ENCODE peak calls at places on chromosomes 12 and 14, in nine cellular contexts. L is ovary, N is lung, V is left ventricle myocardium inferior, H is heart right ventricle, M is psoas muscle, W is brain microvascular endothelial cell, E is AG10803, B is AG04449. Y is an unnamed sample.

GRCh38 chr12:6424848-6425247 is 19.9 kb upstream of the CD27 start:
- DNase-seq in M (no peak), E (no peak), H (no peak), L (no peak), N (no peak), W (no peak), V (no peak), B (no peak), Y (no peak)

GRCh38 chr12:84134797-84135366 is 777.7 kb downstream of the SLC6A15 start:
- DNase-seq in B (no peak), L (no peak), H (no peak), V (no peak), N (no peak), E (no peak), M (no peak), W (peak; percentile 20), Y (no peak)

GRCh38 chr12:120350576-120351350 is 18.2 kb downstream of the MSI1 start:
- DNase-seq in E (no peak), N (peak; percentile 67), W (no peak), B (no peak), H (no peak), M (no peak), V (no peak), L (no peak), Y (no peak)

GRCh38 chr12:24596768-24597388 is 352.0 kb downstream of the BCAT1 start:
- DNase-seq in W (no peak), M (no peak), V (no peak), N (no peak), B (no peak), H (no peak), E (peak; percentile 38), L (no peak), Y (no peak)

GRCh38 chr14:72615511-72616121 is 278.3 kb downstream of the DPF3 start:
- DNase-seq in W (no peak), B (no peak), V (no peak), M (no peak), L (no peak), N (no peak), H (no peak), E (peak; percentile 22), Y (no peak)

GRCh38 chr14:69049675-69050074 is 70.6 kb upstream of the ACTN1 start:
- DNase-seq in W (peak; percentile 73), B (peak; percentile 46), E (peak; percentile 78), L (no peak), H (no peak), N (no peak), M (no peak), V (no peak), Y (no peak)

GRCh38 chr12:64825143-64826011 is 930 bp downstream of the TBC1D30 start:
- DNase-seq in E (no peak), H (no peak), N (no peak), W (no peak), B (no peak), V (no peak), L (no peak), M (no peak), Y (no peak)

GRCh38 chr12:130117256-130117655 is 45.0 kb upstream of the FZD10 start:
- DNase-seq in M (no peak), L (no peak), N (no peak), V (no peak), W (no peak), B (no peak), H (no peak), E (no peak), Y (no peak)

GRCh38 chr12:95277139-95277538 is 59.5 kb downstream of the VEZT start:
- DNase-seq in N (no peak), W (peak; percentile 65), M (no peak), V (no peak), E (peak; percentile 84), B (peak; percentile 56), L (no peak), H (no peak), Y (no peak)

GRCh38 chr12:11855993-11856374 is 206.5 kb downstream of the ETV6 start:
- DNase-seq in L (no peak), B (no peak), H (no peak), N (no peak), V (no peak), W (no peak), M (no peak), E (no peak), Y (no peak)

GRCh38 chr14:76499399-76499798 is 123.5 kb downstream of the ESRRB start:
- DNase-seq in B (no peak), W (no peak), H (no peak), E (no peak), L (no peak), V (no peak), M (no peak), N (no peak), Y (no peak)

GRCh38 chr14:34051966-34052657 is 101.2 kb upstream of the EGLN3 start:
- DNase-seq in L (no peak), N (no peak), W (no peak), V (no peak), H (no peak), E (peak; percentile 85), M (no peak), B (no peak), Y (peak; percentile 29)

GRCh38 chr14:79016828-79017505 is 846.8 kb downstream of the NRXN3 start:
- DNase-seq in E (peak; percentile 86), M (no peak), V (no peak), B (peak; percentile 62), H (no peak), L (no peak), N (no peak), W (peak; percentile 94), Y (no peak)

GRCh38 chr14:65528069-65528468 is 115.5 kb downstream of the FUT8 start:
- DNase-seq in W (no peak), B (no peak), E (no peak), L (no peak), V (no peak), M (no peak), N (no peak), H (no peak), Y (no peak)
- TF ChIP-seq CTCF in W (no peak), B (no peak), E (no peak), L (no peak), V (no peak), M (no peak), N (no peak), H (no peak), Y (no peak)

GRCh38 chr14:103259801-103260628 is 74.0 kb upstream of the EIF5 start:
- DNase-seq in H (no peak), M (peak; percentile 59), E (no peak), L (peak; percentile 46), W (peak; percentile 4), V (no peak), N (no peak), B (no peak), Y (peak; percentile 57)

GRCh38 chr14:103259184-103259583 is 74.9 kb upstream of the EIF5 start:
- DNase-seq in E (no peak), W (no peak), L (no peak), N (no peak), B (no peak), M (no peak), V (no peak), H (no peak), Y (no peak)

GRCh38 chr14:103257211-103257962 is 76.7 kb upstream of the EIF5 start:
- DNase-seq in B (no peak), V (no peak), W (peak; percentile 16), E (peak; percentile 11), N (no peak), L (no peak), M (no peak), H (no peak), Y (no peak)

GRCh38 chr14:103258211-103258610 is 75.8 kb upstream of the EIF5 start:
- DNase-seq in N (no peak), W (no peak), E (no peak), H (no peak), L (no peak), V (no peak), B (no peak), M (no peak), Y (no peak)

DNA sequence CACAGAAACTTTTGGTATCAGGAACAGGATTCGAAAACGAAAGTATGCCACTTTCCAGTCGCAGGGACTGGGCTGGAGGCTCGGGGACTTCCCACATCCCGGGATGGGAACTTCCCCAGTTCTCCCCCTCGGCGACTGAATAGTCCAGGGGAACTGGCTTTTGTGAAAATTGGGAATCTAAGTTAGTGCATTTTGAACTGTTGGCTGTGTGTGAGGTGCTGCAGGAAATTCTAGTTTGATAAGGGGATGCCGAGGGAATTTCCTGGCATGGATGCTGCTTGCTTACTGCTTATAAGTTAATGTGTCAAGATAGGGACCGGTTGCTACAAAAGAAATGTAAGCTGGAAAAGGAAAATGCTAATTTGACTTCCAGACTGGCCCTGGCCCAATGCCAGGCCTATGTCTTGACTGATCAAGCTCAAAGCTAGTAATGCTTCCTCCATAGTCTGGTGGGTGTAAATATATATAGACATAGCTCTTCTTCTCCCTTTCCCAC is 73.4 kb upstream of the EIF5 start:
- DNase-seq in H (peak; percentile 36), E (peak; percentile 30), L (peak; percentile 49), V (peak; percentile 35), M (peak; percentile 57), W (peak; percentile 28), B (no peak), N (peak; percentile 42), Y (peak; percentile 63)
- H3K4me3 ChIP-seq in H (peak overlapping the region; percentile 60), E (peak overlapping the region; percentile 68), L (peak overlapping the region; percentile 46), V (peak overlapping the region; percentile 68), M (peak overlapping the region; percentile 77), W (peak overlapping the region; percentile 61), B (peak overlapping the region; percentile 48), N (peak overlapping the region; percentile 42), Y (no peak overlapping the region)

DNA sequence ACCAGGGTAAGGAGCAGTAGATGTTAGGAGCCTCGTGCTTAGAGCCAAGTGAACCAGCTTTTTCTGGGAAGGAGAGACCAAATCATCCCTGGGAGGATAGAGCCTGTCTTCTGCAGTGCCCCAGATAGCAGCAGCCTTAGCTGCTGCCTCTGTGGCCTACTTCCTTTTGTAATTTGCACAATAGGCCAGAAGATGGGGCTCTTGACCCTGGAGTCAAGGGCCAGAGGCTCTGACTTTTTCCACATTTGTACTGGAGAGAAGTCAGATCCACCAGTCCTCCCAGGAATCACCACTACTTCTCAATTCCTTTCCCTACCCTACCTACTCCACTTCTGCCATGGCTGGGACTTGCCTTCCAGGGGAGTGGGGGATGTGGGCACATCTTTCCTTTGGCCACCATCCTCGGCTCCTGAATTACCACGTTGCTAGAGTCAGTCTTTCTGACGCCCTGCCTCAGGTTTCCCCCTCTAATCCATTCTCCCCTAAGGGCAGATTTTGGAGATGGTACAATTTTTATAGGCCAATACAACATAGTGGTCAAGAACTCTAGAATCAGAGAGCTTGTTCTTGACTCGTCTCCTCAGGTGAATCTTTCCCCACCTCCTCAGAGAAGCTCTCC is 3.3 kb upstream of the SLC4A8 start:
- DNase-seq in W (peak; percentile 45), V (no peak), E (peak; percentile 73), M (no peak), N (peak; percentile 58), H (no peak), L (peak; percentile 60), B (peak; percentile 26), Y (peak; percentile 76)
- TF ChIP-seq CTCF in W (peak; percentile 78), V (peak; percentile 70), E (peak; percentile 84), M (peak; percentile 44), N (peak; percentile 76), H (peak; percentile 53), L (peak; percentile 56), B (peak; percentile 53), Y (no peak)

DNA sequence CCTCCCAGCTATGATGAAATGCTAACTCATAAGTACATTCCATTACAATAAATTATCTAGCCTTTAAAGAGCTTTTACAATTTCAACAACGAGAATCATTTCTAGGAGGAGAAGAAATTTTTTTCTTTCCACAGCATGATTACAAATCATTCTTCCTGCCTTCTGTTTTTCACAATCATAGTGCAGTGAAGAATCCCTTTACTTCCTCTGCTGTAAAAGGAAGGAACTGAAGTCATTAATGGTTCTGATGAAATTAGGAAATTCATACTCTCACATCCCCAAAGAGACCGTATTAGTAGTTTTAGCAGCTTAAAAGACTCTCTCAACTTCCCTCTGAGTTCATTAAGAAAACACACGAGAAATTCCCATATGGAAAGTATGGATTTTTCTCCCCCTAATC is 58.7 kb upstream of the KITLG start:
- DNase-seq in N (no peak), H (no peak), L (no peak), E (peak; percentile 70), V (no peak), B (no peak), M (no peak), W (no peak), Y (no peak)
- H3K4me3 ChIP-seq in N (no peak overlapping the region), H (no peak overlapping the region), L (no peak overlapping the region), E (no peak overlapping the region), V (peak overlapping the region; percentile 21), B (no peak overlapping the region), M (peak overlapping the region; percentile 37), W (no peak overlapping the region), Y (no peak overlapping the region)